ENCODE peak calls at places on chromosomes 16 and 17, in eight cellular contexts. H is A549, G is psoas muscle, J is HFF-Myc, I is WTC11, V is astrocyte of the cerebellum, M is heart left ventricle, O is breast epithelium. W is an unnamed sample.

GRCh38 chr17:10036511-10037061 is 131.5 kb upstream of the RCVRN start:
- DNase-seq in H (no peak), G (peak), J (no peak), I (no peak), V (no peak), M (peak), O (no peak), W (no peak)

GRCh38 chr17:2398655-2399571 is 1.9 kb downstream of the MNT start:
- DNase-seq in H (peak), G (peak), J (no peak), I (peak), V (no peak), M (peak), O (peak), W (peak)

GRCh38 chr16:85612191-85612800 is 826 bp upstream of the GSE1 start:
- DNase-seq in H (peak), G (peak), J (peak), I (no peak), V (no peak), M (peak), O (peak), W (no peak)

GRCh38 chr17:17313350-17313991 is 10.3 kb downstream of the NT5M start:
- DNase-seq in H (peak), G (no peak), J (no peak), I (peak), V (no peak), M (no peak), O (peak), W (peak)

GRCh38 chr17:57125406-57125805 is 40.4 kb downstream of the AKAP1 start:
- DNase-seq in H (no peak), G (no peak), J (no peak), I (no peak), V (no peak), M (no peak), O (no peak), W (no peak)

GRCh38 chr16:82061861-82062525 is 26.9 kb downstream of the HSD17B2 start:
- DNase-seq in H (peak), G (no peak), J (no peak), I (no peak), V (no peak), M (no peak), O (no peak), W (no peak)

GRCh38 chr17:82831041-82831817 is 8.6 kb downstream of the ZNF750 start:
- DNase-seq in H (no peak), G (no peak), J (no peak), I (no peak), V (no peak), M (no peak), O (no peak), W (peak)

GRCh38 chr17:48429638-48430586 is at the start of gene SKAP1:
- DNase-seq in H (no peak), G (peak), J (no peak), I (peak), V (no peak), M (peak), O (no peak), W (no peak)

GRCh38 chr17:65750678-65751077 is 189.2 kb upstream of the AXIN2 start:
- DNase-seq in H (peak), G (peak), J (peak), I (no peak), V (peak), M (peak), O (peak), W (no peak)

GRCh38 chr17:57834146-57834741 is 15.6 kb downstream of the MRPS23 start:
- DNase-seq in H (no peak), G (peak), J (no peak), I (peak), V (no peak), M (peak), O (peak), W (no peak)

GRCh38 chr17:20992416-20992815 is 50.4 kb downstream of the USP22 start:
- DNase-seq in H (no peak), G (no peak), J (no peak), I (no peak), V (no peak), M (no peak), O (peak), W (no peak)

GRCh38 chr16:72424776-72425175 is 252.8 kb upstream of the PMFBP1 start:
- DNase-seq in H (no peak), G (no peak), J (no peak), I (no peak), V (no peak), M (no peak), O (no peak), W (no peak)

GRCh38 chr17:31579265-31579664 is 187.8 kb downstream of the RAB11FIP4 start:
- DNase-seq in H (no peak), G (no peak), J (no peak), I (no peak), V (no peak), M (no peak), O (no peak), W (no peak)

GRCh38 chr17:65064452-65065019 is 8.0 kb upstream of the GNA13 start:
- DNase-seq in H (peak), G (no peak), J (no peak), I (no peak), V (no peak), M (no peak), O (peak), W (no peak)

GRCh38 chr16:426115-426905 is 861 bp downstream of the RAB11FIP3 start:
- DNase-seq in H (no peak), G (peak), J (no peak), I (peak), V (no peak), M (no peak), O (no peak), W (no peak)

GRCh38 chr16:1539720-1540555 is 6.5 kb downstream of the TMEM204 start:
- DNase-seq in H (no peak), G (no peak), J (no peak), I (no peak), V (no peak), M (peak), O (no peak), W (peak)

GRCh38 chr16:52597772-52598483 is 51.0 kb upstream of the TOX3 start:
- DNase-seq in H (no peak), G (no peak), J (no peak), I (no peak), V (no peak), M (no peak), O (no peak), W (no peak)

GRCh38 chr16:67027046-67027445 is 1.9 kb upstream of the CBFB start:
- DNase-seq in H (no peak), G (no peak), J (no peak), I (no peak), V (no peak), M (no peak), O (peak), W (peak)

GRCh38 chr16:86517652-86518258 is 7.4 kb downstream of the FOXF1 start:
- DNase-seq in H (peak), G (peak), J (peak), I (peak), V (peak), M (peak), O (no peak), W (no peak)

GRCh38 chr17:8611671-8612298 is 18.7 kb downstream of the MYH10 start:
- DNase-seq in H (no peak), G (no peak), J (no peak), I (no peak), V (no peak), M (no peak), O (no peak), W (no peak)

GRCh38 chr17:28712037-28712704 is 483 bp upstream of the PROCA1 start:
- DNase-seq in H (no peak), G (peak), J (no peak), I (peak), V (no peak), M (peak), O (no peak), W (no peak)

GRCh38 chr17:78252701-78253635 is 21.5 kb downstream of the TMEM235 start:
- DNase-seq in H (no peak), G (no peak), J (no peak), I (no peak), V (no peak), M (no peak), O (no peak), W (peak)

GRCh38 chr16:11034481-11034931 is 90.1 kb downstream of the CLEC16A start:
- DNase-seq in H (no peak), G (peak), J (no peak), I (no peak), V (no peak), M (no peak), O (no peak), W (no peak)

GRCh38 chr17:74654742-74655141 is 31.2 kb upstream of the CD300E start:
- DNase-seq in H (no peak), G (no peak), J (no peak), I (no peak), V (no peak), M (no peak), O (no peak), W (no peak)

GRCh38 chr16:16992986-16993783 is 477.6 kb downstream of the XYLT1 start:
- DNase-seq in H (no peak), G (no peak), J (no peak), I (no peak), V (no peak), M (no peak), O (no peak), W (no peak)

GRCh38 chr16:3495166-3495565 is at the start of gene C16orf90:
- DNase-seq in H (no peak), G (no peak), J (no peak), I (no peak), V (no peak), M (no peak), O (no peak), W (peak)

GRCh38 chr16:73033271-73033998 is 14.5 kb downstream of the ZFHX3 start:
- DNase-seq in H (no peak), G (no peak), J (no peak), I (peak), V (no peak), M (no peak), O (no peak), W (no peak)

GRCh38 chr17:41691031-41691777 is 2.5 kb downstream of the EIF1 start:
- DNase-seq in H (no peak), G (no peak), J (no peak), I (no peak), V (no peak), M (no peak), O (no peak), W (no peak)

GRCh38 chr16:50371036-50371716 is 2.4 kb upstream of the BRD7 start:
- DNase-seq in H (no peak), G (no peak), J (no peak), I (no peak), V (no peak), M (no peak), O (no peak), W (no peak)

GRCh38 chr16:21190599-21190998 is 20.8 kb downstream of the ZP2 start:
- DNase-seq in H (no peak), G (no peak), J (no peak), I (no peak), V (no peak), M (no peak), O (no peak), W (no peak)

GRCh38 chr16:28951410-28951943 is 740 bp downstream of the NFATC2IP start:
- DNase-seq in H (no peak), G (no peak), J (no peak), I (peak), V (no peak), M (no peak), O (no peak), W (no peak)

GRCh38 chr16:6753553-6753952 is 579.1 kb upstream of the RBFOX1 start:
- DNase-seq in H (no peak), G (no peak), J (no peak), I (no peak), V (no peak), M (no peak), O (no peak), W (no peak)

GRCh38 chr17:29085223-29085622 is 42.3 kb downstream of the PIPOX start:
- DNase-seq in H (no peak), G (no peak), J (no peak), I (no peak), V (no peak), M (peak), O (no peak), W (no peak)

GRCh38 chr17:74730491-74731346 is 6.3 kb upstream of the RAB37 start:
- DNase-seq in H (no peak), G (no peak), J (no peak), I (no peak), V (no peak), M (no peak), O (no peak), W (no peak)

GRCh38 chr17:47262586-47262985 is 9.0 kb downstream of the ITGB3 start:
- DNase-seq in H (no peak), G (no peak), J (no peak), I (no peak), V (no peak), M (no peak), O (no peak), W (no peak)

GRCh38 chr17:78114831-78115723 is 13.5 kb downstream of the TMC6 start:
- DNase-seq in H (no peak), G (no peak), J (no peak), I (no peak), V (no peak), M (peak), O (no peak), W (peak)

GRCh38 chr17:4195306-4195705 is 52.3 kb downstream of the CYB5D2 start:
- DNase-seq in H (no peak), G (no peak), J (no peak), I (no peak), V (peak), M (no peak), O (no peak), W (no peak)

GRCh38 chr16:69476920-69477418 is 52.5 kb downstream of the CYB5B start:
- DNase-seq in H (peak), G (no peak), J (peak), I (no peak), V (peak), M (no peak), O (no peak), W (no peak)

GRCh38 chr17:47945080-47945479 is 3.7 kb downstream of the PNPO start:
- DNase-seq in H (no peak), G (no peak), J (no peak), I (no peak), V (no peak), M (no peak), O (no peak), W (no peak)

GRCh38 chr17:44350733-44351226 is 5.7 kb downstream of the GRN start:
- DNase-seq in H (peak), G (peak), J (no peak), I (peak), V (peak), M (peak), O (no peak), W (no peak)

DNA sequence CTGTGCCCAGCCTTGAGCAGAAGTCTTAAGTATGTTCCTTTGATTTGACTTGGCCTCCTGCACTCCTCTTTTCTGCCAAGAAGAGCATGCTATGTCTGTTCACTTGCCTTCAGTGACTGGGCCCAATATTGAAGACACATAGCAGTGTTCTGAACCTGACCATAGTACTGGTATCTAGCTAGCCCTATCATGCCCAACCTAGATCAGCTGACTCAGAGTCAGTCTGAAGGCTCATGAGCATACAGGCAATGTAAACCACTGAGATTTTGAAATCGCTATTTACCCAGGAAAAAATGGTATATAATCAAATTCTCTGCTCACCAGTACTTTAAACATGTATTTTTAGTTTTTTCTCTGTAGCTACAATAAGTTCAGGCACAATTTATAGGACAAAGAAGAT is 129.4 kb downstream of the TANC2 start:
- DNase-seq in H (no peak), G (no peak), J (no peak), I (no peak), V (no peak), M (no peak), O (no peak), W (no peak)
- TF ChIP-seq CTCF in H (no peak), G (no peak), J (no peak), I (no peak), V (no peak), M (no peak), O (no peak), W (no peak)

DNA sequence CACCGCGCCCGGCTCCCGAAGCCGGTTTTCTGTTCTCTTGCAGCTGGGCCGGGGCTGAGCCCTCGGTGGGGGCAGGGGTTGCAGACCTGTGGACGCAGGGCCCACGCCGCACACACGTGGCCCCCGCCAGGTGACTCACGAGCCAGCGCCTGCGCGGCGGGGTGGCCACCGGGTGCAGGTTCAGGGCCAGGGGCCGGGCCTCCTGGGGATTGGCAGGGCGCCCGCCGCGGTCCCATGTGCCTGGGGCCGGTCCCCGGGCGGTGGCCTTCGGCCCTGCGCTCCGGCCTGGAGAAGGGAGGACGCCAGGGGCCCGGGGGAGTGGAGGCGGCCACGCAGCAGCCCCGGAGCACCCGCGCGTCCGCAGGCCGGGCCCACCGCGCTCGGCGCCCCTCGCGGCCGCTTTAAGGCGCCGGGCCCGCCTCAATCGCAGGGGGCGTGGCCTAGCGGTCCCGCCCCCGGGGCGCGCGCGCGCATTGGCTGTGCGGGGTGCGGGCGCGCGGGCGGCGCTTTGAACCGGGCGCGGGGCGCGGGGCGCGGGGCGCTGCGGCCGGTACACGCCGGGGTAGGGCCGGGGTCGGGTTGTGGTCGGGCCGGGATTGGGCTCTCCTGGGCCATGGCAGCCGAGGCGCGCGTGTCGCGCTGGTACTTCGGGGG is at the start of gene SLC25A10:
- DNase-seq in H (peak), G (peak), J (no peak), I (peak), V (no peak), M (peak), O (peak), W (no peak)
- TF ChIP-seq CTCF in H (no peak), G (no peak), J (no peak), I (no peak), V (no peak), M (no peak), O (peak), W (peak)

DNA sequence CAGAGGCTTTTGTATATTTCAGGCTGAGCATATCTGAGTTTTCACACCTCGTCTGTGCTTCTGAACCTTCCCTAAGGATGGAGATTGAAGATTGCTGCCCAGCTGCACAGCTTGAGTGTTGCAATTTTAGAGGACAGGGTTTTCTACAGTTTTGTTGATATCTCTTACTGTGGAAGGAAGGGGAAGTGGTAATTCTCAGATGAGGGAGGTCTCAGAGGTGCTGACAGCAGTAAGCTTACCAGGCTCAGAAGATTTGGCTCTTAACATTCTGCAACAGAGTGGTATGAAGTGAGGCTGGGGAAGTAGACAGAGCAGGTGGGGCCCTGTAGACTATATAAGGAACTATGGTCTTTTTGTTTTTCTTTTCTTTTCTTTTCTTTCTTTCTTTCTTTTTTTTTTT is 45.8 kb upstream of the ARHGAP17 start:
- DNase-seq in H (no peak), G (no peak), J (no peak), I (no peak), V (no peak), M (no peak), O (no peak), W (no peak)
- TF ChIP-seq CTCF in H (no peak), G (no peak), J (no peak), I (no peak), V (no peak), M (no peak), O (no peak), W (no peak)

DNA sequence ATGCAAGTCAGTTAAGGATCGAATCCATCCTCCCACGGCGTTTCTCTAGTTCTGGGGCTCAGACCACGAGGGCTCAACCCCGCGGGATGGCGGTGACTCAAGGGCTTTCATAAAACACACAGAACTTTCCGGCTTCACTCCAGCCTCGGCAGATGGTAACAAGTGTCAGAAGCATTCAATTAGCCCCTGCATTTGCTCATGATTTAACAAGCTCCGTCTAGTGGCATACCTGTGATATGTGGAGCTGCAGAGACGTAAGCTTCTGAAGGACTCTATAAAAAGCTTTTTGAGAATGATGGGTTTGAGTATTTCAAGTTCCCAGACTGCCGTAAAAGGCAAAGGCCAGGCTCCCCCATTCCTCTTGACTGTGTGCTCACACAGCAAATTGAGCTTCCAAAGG is 91.3 kb upstream of the SEC14L1 start:
- DNase-seq in H (no peak), G (no peak), J (peak), I (no peak), V (no peak), M (no peak), O (no peak), W (no peak)
- TF ChIP-seq CTCF in H (no peak), G (no peak), J (peak), I (no peak), V (peak), M (no peak), O (no peak), W (no peak)

DNA sequence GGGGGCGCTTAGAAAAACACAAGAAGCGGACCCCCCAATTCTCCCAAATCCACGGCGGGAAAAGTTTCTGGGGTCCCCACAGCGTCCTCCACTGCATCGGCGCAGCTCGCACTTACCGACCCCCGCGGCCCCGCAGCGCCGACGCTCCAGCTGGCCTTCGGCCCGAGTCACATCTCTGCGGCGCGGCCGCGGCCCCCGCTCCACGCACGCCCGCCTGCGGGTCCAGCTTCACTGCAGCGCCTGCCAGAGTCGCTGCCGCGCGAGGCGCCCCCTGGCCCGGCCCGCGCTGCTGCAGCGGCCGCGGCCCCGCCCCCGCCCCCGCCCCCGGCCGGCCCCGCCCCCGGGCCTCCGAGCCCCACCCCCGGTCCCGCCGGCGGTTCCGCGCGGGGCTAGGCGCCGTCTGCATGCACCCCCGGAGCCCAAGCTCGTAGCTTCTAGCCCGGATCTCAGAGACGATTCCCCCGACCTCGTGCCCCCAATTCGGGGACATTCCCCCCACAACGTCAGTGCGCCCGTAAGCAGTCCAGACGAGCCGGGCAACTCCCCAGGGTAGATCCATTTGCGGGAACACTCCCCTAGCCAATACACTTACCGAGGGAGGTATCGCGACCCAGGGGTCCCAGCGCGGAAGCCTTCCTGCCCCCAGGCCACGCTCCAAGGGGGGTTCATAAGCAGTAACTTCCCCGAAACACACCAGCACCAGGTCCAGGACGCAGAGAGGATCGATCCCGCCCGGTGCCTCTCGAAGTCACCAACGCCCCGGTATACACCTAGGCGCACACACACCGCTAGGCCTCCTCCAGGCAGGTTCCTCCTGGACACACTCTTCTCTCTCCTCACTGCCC is at the start of gene GPRC5B:
- DNase-seq in H (peak), G (peak), J (no peak), I (peak), V (no peak), M (peak), O (peak), W (no peak)
- TF ChIP-seq CTCF in H (peak), G (peak), J (no peak), I (no peak), V (no peak), M (no peak), O (no peak), W (peak)

W was measured in chondrocyte.